ENCODE peak calls at places on chromosome X, in nine cellular contexts. One of them, this sample, is unnamed.

GRCh38 chrX:2629316-2630168 is 61.6 kb upstream of the CD99 start:
- DNase-seq in cardiac muscle cell: no peak
- DNase-seq in PC-3: no peak
- DNase-seq in ascending aorta: no peak
- DNase-seq in left lung: no peak
- DNase-seq in fibroblast of the aortic adventitia: no peak
- DNase-seq in astrocyte of the spinal cord: no peak
- DNase-seq in cardiac fibroblast: no peak
- DNase-seq in uterus: no peak
- DNase-seq in this sample: no peak

GRCh38 chrX:55758033-55758432 is 40.5 kb downstream of the RRAGB start:
- DNase-seq in cardiac fibroblast: peak
- DNase-seq in PC-3: peak
- DNase-seq in left lung: no peak
- DNase-seq in ascending aorta: no peak
- DNase-seq in fibroblast of the aortic adventitia: no peak
- DNase-seq in uterus: no peak
- DNase-seq in astrocyte of the spinal cord: peak
- DNase-seq in cardiac muscle cell: no peak
- DNase-seq in this sample: no peak

GRCh38 chrX:72131317-72132294 is at the start of gene RTL5:
- DNase-seq in uterus: peak
- DNase-seq in cardiac fibroblast: peak
- DNase-seq in ascending aorta: peak
- DNase-seq in fibroblast of the aortic adventitia: peak
- DNase-seq in cardiac muscle cell: peak
- DNase-seq in astrocyte of the spinal cord: peak
- DNase-seq in PC-3: peak
- DNase-seq in left lung: peak
- DNase-seq in this sample: peak

GRCh38 chrX:22748093-22748999 is 251.4 kb upstream of the DDX53 start:
- DNase-seq in left lung: no peak
- DNase-seq in ascending aorta: no peak
- DNase-seq in cardiac muscle cell: peak
- DNase-seq in cardiac fibroblast: peak
- DNase-seq in uterus: peak
- DNase-seq in fibroblast of the aortic adventitia: peak
- DNase-seq in PC-3: peak
- DNase-seq in astrocyte of the spinal cord: peak
- DNase-seq in this sample: peak

GRCh38 chrX:56729152-56729557 is at the start of gene NBDY:
- DNase-seq in fibroblast of the aortic adventitia: peak
- DNase-seq in PC-3: peak
- DNase-seq in astrocyte of the spinal cord: peak
- DNase-seq in ascending aorta: peak
- DNase-seq in cardiac muscle cell: peak
- DNase-seq in left lung: peak
- DNase-seq in cardiac fibroblast: peak
- DNase-seq in uterus: peak
- DNase-seq in this sample: peak

GRCh38 chrX:46561931-46562721 is 11.4 kb upstream of the CHST7 start:
- DNase-seq in uterus: no peak
- DNase-seq in fibroblast of the aortic adventitia: no peak
- DNase-seq in PC-3: peak
- DNase-seq in cardiac muscle cell: peak
- DNase-seq in left lung: peak
- DNase-seq in astrocyte of the spinal cord: no peak
- DNase-seq in ascending aorta: no peak
- DNase-seq in cardiac fibroblast: no peak
- DNase-seq in this sample: no peak

GRCh38 chrX:119067023-119067739 is 5.6 kb upstream of the CT47C1 start:
- DNase-seq in ascending aorta: peak
- DNase-seq in astrocyte of the spinal cord: peak
- DNase-seq in left lung: no peak
- DNase-seq in cardiac muscle cell: peak
- DNase-seq in PC-3: peak
- DNase-seq in cardiac fibroblast: peak
- DNase-seq in uterus: peak
- DNase-seq in fibroblast of the aortic adventitia: peak
- DNase-seq in this sample: peak

GRCh38 chrX:119481218-119481875 is 13.1 kb downstream of the SLC25A5 start:
- DNase-seq in astrocyte of the spinal cord: no peak
- DNase-seq in uterus: no peak
- DNase-seq in ascending aorta: no peak
- DNase-seq in cardiac fibroblast: no peak
- DNase-seq in PC-3: no peak
- DNase-seq in cardiac muscle cell: no peak
- DNase-seq in fibroblast of the aortic adventitia: no peak
- DNase-seq in left lung: peak
- DNase-seq in this sample: no peak

DNA sequence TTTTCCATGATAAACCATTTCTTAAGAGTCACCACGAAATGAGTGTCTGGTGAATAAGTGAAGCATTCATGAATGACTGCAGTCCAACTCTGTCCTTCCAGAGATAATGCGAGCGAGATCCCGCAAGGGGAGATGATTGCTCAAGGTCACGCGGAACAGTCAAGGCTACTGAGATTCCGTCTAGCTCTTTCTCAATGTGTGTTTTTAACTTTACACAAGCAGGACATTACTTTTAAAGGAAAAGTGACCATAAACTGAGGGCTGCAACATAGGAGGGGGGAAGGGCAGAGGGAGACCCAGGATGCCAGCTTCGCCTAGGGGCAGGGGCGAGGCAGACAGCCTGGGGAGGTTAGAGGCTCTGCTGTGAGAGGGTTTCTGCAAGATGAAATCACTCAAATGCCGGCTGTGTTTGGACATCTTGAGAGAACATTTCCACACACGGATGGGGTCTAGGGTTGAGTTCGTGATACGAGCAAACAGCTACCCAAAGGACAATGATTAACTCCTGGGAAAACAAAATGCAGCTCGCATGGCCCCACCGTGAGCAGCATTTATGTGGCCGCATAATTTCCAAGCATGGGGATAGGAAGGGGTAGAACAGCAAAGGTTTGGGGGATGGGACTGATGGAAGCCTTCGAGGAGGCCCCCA is 23.8 kb upstream of the CCNQ start:
- DNase-seq in uterus: no peak
- DNase-seq in PC-3: no peak
- DNase-seq in left lung: no peak
- DNase-seq in astrocyte of the spinal cord: no peak
- DNase-seq in cardiac muscle cell: no peak
- DNase-seq in fibroblast of the aortic adventitia: no peak
- DNase-seq in cardiac fibroblast: no peak
- DNase-seq in ascending aorta: no peak
- DNase-seq in this sample: no peak
- H3K4me3 ChIP-seq in uterus: no peak
- H3K4me3 ChIP-seq in PC-3: no peak
- H3K4me3 ChIP-seq in left lung: no peak
- H3K4me3 ChIP-seq in astrocyte of the spinal cord: no peak
- H3K4me3 ChIP-seq in cardiac muscle cell: no peak
- H3K4me3 ChIP-seq in fibroblast of the aortic adventitia: no peak
- H3K4me3 ChIP-seq in cardiac fibroblast: no peak
- H3K4me3 ChIP-seq in ascending aorta: no peak
- H3K4me3 ChIP-seq in this sample: no peak

GRCh38 chrX:68693481-68694410 is 46.3 kb downstream of the STARD8 start:
- DNase-seq in ascending aorta: peak
- DNase-seq in fibroblast of the aortic adventitia: peak
- DNase-seq in left lung: peak
- DNase-seq in astrocyte of the spinal cord: peak
- DNase-seq in cardiac fibroblast: peak
- DNase-seq in cardiac muscle cell: peak
- DNase-seq in uterus: peak
- DNase-seq in PC-3: peak
- DNase-seq in this sample: peak
- H3K4me3 ChIP-seq in ascending aorta: peak
- H3K4me3 ChIP-seq in fibroblast of the aortic adventitia: peak
- H3K4me3 ChIP-seq in left lung: peak
- H3K4me3 ChIP-seq in astrocyte of the spinal cord: peak
- H3K4me3 ChIP-seq in cardiac fibroblast: peak
- H3K4me3 ChIP-seq in cardiac muscle cell: peak
- H3K4me3 ChIP-seq in uterus: peak
- H3K4me3 ChIP-seq in PC-3: peak
- H3K4me3 ChIP-seq in this sample: peak

DNA sequence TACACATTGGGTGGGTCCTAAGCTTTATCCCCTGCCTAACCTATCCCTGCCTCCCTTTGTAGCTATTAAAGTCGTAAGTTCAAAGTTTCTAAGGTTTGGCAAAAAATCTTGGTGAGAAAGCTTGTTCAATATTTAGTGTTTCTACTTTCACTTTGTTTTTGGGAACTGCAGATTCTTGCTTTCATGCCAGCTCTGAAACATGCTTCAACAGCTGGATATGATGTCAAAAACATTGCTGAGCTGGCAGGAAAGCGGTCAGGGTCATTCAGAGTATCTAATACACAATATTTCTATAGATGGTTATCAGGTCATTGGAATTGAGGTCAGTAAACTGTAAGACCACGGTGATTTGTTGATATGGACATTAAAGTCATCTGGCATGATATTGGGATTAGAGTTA is 19.7 kb downstream of the CENPI start:
- DNase-seq in ascending aorta: no peak
- DNase-seq in left lung: no peak
- DNase-seq in PC-3: no peak
- DNase-seq in uterus: no peak
- DNase-seq in astrocyte of the spinal cord: peak
- DNase-seq in cardiac muscle cell: no peak
- DNase-seq in fibroblast of the aortic adventitia: peak
- DNase-seq in cardiac fibroblast: peak
- DNase-seq in this sample: peak
- H3K4me3 ChIP-seq in ascending aorta: no peak
- H3K4me3 ChIP-seq in left lung: no peak
- H3K4me3 ChIP-seq in PC-3: no peak
- H3K4me3 ChIP-seq in uterus: no peak
- H3K4me3 ChIP-seq in astrocyte of the spinal cord: no peak
- H3K4me3 ChIP-seq in cardiac muscle cell: no peak
- H3K4me3 ChIP-seq in fibroblast of the aortic adventitia: no peak
- H3K4me3 ChIP-seq in cardiac fibroblast: no peak
- H3K4me3 ChIP-seq in this sample: no peak

GRCh38 chrX:13747836-13748235 is 13.3 kb downstream of the OFD1 start:
- DNase-seq in cardiac muscle cell: peak
- DNase-seq in fibroblast of the aortic adventitia: peak
- DNase-seq in cardiac fibroblast: peak
- DNase-seq in PC-3: peak
- DNase-seq in astrocyte of the spinal cord: peak
- DNase-seq in left lung: no peak
- DNase-seq in uterus: no peak
- DNase-seq in ascending aorta: no peak
- DNase-seq in this sample: peak

GRCh38 chrX:13748486-13748885 is 13.9 kb downstream of the OFD1 start:
- DNase-seq in astrocyte of the spinal cord: no peak
- DNase-seq in cardiac fibroblast: peak
- DNase-seq in fibroblast of the aortic adventitia: no peak
- DNase-seq in uterus: no peak
- DNase-seq in cardiac muscle cell: no peak
- DNase-seq in ascending aorta: no peak
- DNase-seq in left lung: no peak
- DNase-seq in PC-3: peak
- DNase-seq in this sample: no peak

GRCh38 chrX:13741695-13742094 is 7.1 kb downstream of the OFD1 start:
- DNase-seq in uterus: no peak
- DNase-seq in ascending aorta: no peak
- DNase-seq in fibroblast of the aortic adventitia: no peak
- DNase-seq in cardiac fibroblast: no peak
- DNase-seq in astrocyte of the spinal cord: no peak
- DNase-seq in left lung: no peak
- DNase-seq in cardiac muscle cell: no peak
- DNase-seq in PC-3: peak
- DNase-seq in this sample: no peak

DNA sequence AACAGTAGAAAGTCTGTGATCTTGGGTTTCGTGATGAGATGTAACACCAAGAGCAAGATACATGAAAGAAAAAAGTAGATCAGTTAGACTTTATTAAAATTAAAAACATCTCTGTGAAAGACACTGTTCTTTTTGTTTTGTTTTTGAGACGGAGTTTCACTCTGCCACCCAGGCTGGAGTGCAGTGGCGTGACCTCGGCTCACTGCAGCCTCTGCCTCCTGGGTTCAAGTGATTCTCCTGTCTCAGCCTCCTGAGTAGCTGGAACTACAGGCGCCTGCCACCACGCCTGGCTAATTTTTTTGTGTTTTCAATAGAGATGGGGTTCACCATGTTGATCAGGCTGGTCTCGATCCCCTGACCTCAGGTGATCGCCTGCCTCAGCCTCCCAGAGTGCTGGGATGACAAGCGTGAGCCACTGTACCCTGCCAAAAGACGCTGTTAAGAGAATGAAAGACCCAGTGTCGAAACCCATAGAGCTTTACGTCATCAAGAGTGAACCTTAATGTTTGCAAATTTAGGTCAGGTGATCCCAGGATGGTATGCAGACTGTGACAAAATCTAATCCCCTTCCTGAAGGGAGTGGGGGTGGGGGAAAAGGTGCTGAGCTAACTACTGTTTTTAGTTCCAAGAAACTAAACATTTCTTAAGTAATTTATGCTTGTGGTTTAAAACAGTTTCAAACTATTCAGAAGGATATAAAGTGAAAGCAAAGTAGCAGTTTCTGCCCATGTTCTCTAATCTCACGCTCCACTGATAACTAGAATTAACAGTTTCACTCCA is 8.0 kb downstream of the OFD1 start:
- DNase-seq in uterus: no peak
- DNase-seq in cardiac muscle cell: no peak
- DNase-seq in cardiac fibroblast: no peak
- DNase-seq in astrocyte of the spinal cord: no peak
- DNase-seq in ascending aorta: no peak
- DNase-seq in PC-3: no peak
- DNase-seq in left lung: no peak
- DNase-seq in fibroblast of the aortic adventitia: no peak
- DNase-seq in this sample: no peak
- H3K4me3 ChIP-seq in uterus: no peak
- H3K4me3 ChIP-seq in cardiac muscle cell: no peak
- H3K4me3 ChIP-seq in cardiac fibroblast: no peak
- H3K4me3 ChIP-seq in astrocyte of the spinal cord: no peak
- H3K4me3 ChIP-seq in ascending aorta: no peak
- H3K4me3 ChIP-seq in PC-3: no peak
- H3K4me3 ChIP-seq in left lung: no peak
- H3K4me3 ChIP-seq in fibroblast of the aortic adventitia: no peak
- H3K4me3 ChIP-seq in this sample: no peak

DNA sequence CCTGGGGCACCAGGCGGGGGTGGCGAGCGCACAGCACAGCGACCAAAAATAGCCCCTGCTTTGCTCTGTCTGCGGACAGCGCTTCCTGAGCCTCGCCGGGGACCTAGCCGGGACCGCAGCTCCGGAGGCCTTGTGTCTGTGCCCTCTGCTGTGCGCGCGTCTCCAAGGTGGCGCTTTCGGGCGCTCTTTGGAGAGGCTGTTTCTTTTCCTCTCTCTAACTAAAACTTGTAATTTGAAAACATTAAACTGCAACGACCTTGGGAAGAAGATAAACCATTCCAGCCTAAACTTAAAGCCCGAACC is 3.4 kb downstream of the ARX start:
- DNase-seq in fibroblast of the aortic adventitia: no peak
- DNase-seq in cardiac fibroblast: no peak
- DNase-seq in PC-3: no peak
- DNase-seq in left lung: no peak
- DNase-seq in cardiac muscle cell: peak
- DNase-seq in astrocyte of the spinal cord: no peak
- DNase-seq in ascending aorta: no peak
- DNase-seq in uterus: no peak
- DNase-seq in this sample: no peak
- H3K4me3 ChIP-seq in fibroblast of the aortic adventitia: no peak
- H3K4me3 ChIP-seq in cardiac fibroblast: no peak
- H3K4me3 ChIP-seq in PC-3: no peak
- H3K4me3 ChIP-seq in left lung: no peak
- H3K4me3 ChIP-seq in cardiac muscle cell: no peak
- H3K4me3 ChIP-seq in astrocyte of the spinal cord: no peak
- H3K4me3 ChIP-seq in ascending aorta: peak
- H3K4me3 ChIP-seq in uterus: peak
- H3K4me3 ChIP-seq in this sample: no peak